ENCODE peak calls at places on chromosomes 2 and 18, in seven cellular contexts. A, S, C, M, X, T and K are unnamed samples.

GRCh38 chr18:28650860-28651259 is 473.9 kb upstream of the CDH2 start:
- DNase-seq in T (no peak), C (no peak), M (no peak), X (no peak), S (peak; percentile 14), A (no peak), K (peak; percentile 16)

GRCh38 chr2:128722469-128722868 is 403.8 kb upstream of the HS6ST1 start:
- DNase-seq in M (no peak), X (no peak), T (no peak), A (no peak), C (no peak), S (peak; percentile 28), K (no peak)

GRCh38 chr2:133504566-133505505 is 63.4 kb downstream of the NCKAP5 start:
- DNase-seq in C (peak; percentile 25), S (peak; percentile 87), M (peak; percentile 54), X (peak; percentile 66), T (no peak), A (no peak), K (peak; percentile 3)

GRCh38 chr2:219282943-219283581 is 3.9 kb downstream of the DNAJB2 start:
- DNase-seq in C (no peak), M (no peak), T (no peak), A (no peak), X (no peak), S (no peak), K (no peak)

GRCh38 chr2:118589726-118590125 is 257.7 kb downstream of the EN1 start:
- DNase-seq in X (no peak), M (no peak), C (no peak), S (no peak), T (no peak), A (no peak), K (no peak)

GRCh38 chr2:9809064-9809356 is 34.3 kb upstream of the TAF1B start:
- DNase-seq in T (no peak), S (peak; percentile 54), M (peak; percentile 48), C (no peak), X (no peak), A (no peak), K (no peak)

GRCh38 chr2:232465061-232465460 is 9.1 kb downstream of the ALPI start:
- DNase-seq in A (no peak), X (no peak), T (no peak), C (no peak), S (no peak), M (no peak), K (no peak)

GRCh38 chr18:60693426-60693825 is 320.9 kb upstream of the MC4R start:
- DNase-seq in A (no peak), S (peak; percentile 97), M (peak; percentile 63), T (no peak), X (peak; percentile 40), C (no peak), K (peak; percentile 34)

GRCh38 chr2:60533114-60534033 is 20.1 kb downstream of the BCL11A start:
- DNase-seq in M (peak; percentile 14), X (no peak), T (no peak), C (no peak), S (peak; percentile 58), A (no peak), K (peak; percentile 40)

GRCh38 chr2:105926960-105927678 is 182.4 kb downstream of the NCK2 start:
- DNase-seq in C (no peak), A (no peak), M (no peak), X (no peak), S (no peak), T (no peak), K (no peak)

GRCh38 chr2:55947759-55948158 is 24.2 kb upstream of the EFEMP1 start:
- DNase-seq in T (no peak), M (no peak), C (no peak), X (no peak), A (no peak), S (no peak), K (peak; percentile 27)

GRCh38 chr18:79924814-79925655 is 26.4 kb downstream of the SLC66A2 start:
- DNase-seq in T (no peak), M (no peak), C (peak; percentile 12), A (no peak), X (no peak), S (no peak), K (no peak)
- TF ChIP-seq CTCF in T (no peak), M (no peak), C (no peak), A (no peak), X (no peak), S (no peak), K (no peak)

GRCh38 chr2:149315461-149315860 is 14.9 kb upstream of the LYPD6 start:
- DNase-seq in X (no peak), A (no peak), S (no peak), C (no peak), M (no peak), T (no peak), K (no peak)
- TF ChIP-seq CTCF in X (no peak), A (no peak), S (no peak), C (no peak), M (no peak), T (no peak), K (no peak)

GRCh38 chr2:199463708-199464613 is 6.2 kb upstream of the SATB2 start:
- DNase-seq in A (no peak), X (no peak), T (peak; percentile 72), C (no peak), M (no peak), S (no peak), K (no peak)

GRCh38 chr2:199462167-199462976 is 4.6 kb upstream of the SATB2 start:
- DNase-seq in X (no peak), C (no peak), T (peak; percentile 56), S (no peak), M (no peak), A (peak; percentile 23), K (no peak)

GRCh38 chr2:199461455-199462166 is 3.9 kb upstream of the SATB2 start:
- DNase-seq in X (no peak), C (no peak), S (no peak), M (no peak), T (no peak), A (no peak), K (no peak)

GRCh38 chr2:199464614-199465352 is 7.0 kb upstream of the SATB2 start:
- DNase-seq in C (no peak), S (no peak), X (no peak), A (no peak), M (no peak), T (peak; percentile 59), K (no peak)

GRCh38 chr2:199463000-199463692 is 5.4 kb upstream of the SATB2 start:
- DNase-seq in M (peak; percentile 57), X (no peak), A (peak; percentile 86), C (no peak), S (no peak), T (peak; percentile 92), K (peak; percentile 70)
- TF ChIP-seq CTCF in M (peak; percentile 48), X (peak; percentile 76), A (peak; percentile 88), C (peak; percentile 78), S (peak; percentile 76), T (peak; percentile 78), K (peak; percentile 87)

GRCh38 chr2:186380805-186381204 is 105.3 kb upstream of the ZC3H15 start:
- DNase-seq in T (no peak), A (no peak), M (no peak), C (no peak), X (no peak), S (no peak), K (no peak)

GRCh38 chr2:186381573-186381972 is 104.5 kb upstream of the ZC3H15 start:
- DNase-seq in M (no peak), S (no peak), X (no peak), T (peak; percentile 22), A (no peak), C (no peak), K (no peak)

GRCh38 chr2:186379052-186379451 is 107.0 kb upstream of the ZC3H15 start:
- DNase-seq in T (no peak), A (no peak), S (peak; percentile 41), M (peak; percentile 52), X (no peak), C (no peak), K (peak; percentile 37)

GRCh38 chr2:186384226-186384625 is 101.8 kb upstream of the ZC3H15 start:
- DNase-seq in M (no peak), A (no peak), S (no peak), X (no peak), T (no peak), C (no peak), K (no peak)

GRCh38 chr2:186382932-186383331 is 103.1 kb upstream of the ZC3H15 start:
- DNase-seq in S (no peak), M (no peak), C (no peak), T (no peak), A (no peak), X (no peak), K (no peak)
- TF ChIP-seq CTCF in S (no peak), M (no peak), C (no peak), T (no peak), A (no peak), X (no peak), K (no peak)

DNA sequence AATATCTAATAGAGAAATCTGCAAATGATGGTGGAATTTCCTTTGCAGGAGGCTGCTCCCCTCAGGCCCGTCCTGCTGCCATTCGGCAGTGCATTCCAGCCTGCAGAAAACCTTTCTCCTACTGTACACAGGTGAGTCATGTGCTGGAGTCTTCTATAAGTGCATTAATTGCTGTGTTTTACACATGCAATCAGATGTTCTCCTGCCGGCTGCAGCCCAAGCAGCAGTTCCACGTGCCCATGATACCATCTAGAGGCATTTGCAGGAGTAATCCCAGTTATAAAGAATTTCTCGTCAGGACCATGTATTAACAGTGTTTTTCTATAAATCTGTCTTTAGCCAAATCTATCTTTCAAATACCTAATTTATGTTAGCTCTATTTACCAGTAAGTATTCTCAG is 304.7 kb upstream of the HNMT start:
- DNase-seq in S (peak; percentile 71), C (no peak), X (peak; percentile 4), A (no peak), T (peak; percentile 56), M (peak; percentile 36), K (peak; percentile 68)
- TF ChIP-seq CTCF in S (peak; percentile 71), C (no peak), X (no peak), A (no peak), T (no peak), M (peak; percentile 28), K (peak; percentile 53)

DNA sequence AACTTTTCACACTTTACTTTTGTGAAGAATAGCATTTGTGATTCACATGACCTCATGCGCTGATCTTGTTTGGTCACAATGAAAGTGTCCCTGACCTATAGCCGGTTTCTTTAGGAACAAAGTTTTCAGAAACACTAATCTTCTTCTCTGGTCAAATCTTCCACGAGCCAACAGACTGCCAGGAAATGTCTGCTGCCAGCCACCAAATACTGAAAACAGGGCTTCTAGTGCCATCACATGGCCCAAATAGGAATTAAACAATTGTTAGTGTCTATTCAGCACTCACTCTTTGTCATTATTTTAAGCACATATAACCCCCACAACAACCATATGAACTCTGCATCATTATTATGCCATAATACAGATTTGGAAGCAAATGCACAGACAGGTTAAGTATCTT is 286.5 kb upstream of the SYT4 start:
- DNase-seq in C (no peak), S (peak; percentile 22), M (peak; percentile 30), T (no peak), A (peak; percentile 32), X (peak; percentile 53), K (peak; percentile 56)
- TF ChIP-seq CTCF in C (no peak), S (peak; percentile 65), M (peak; percentile 64), T (peak; percentile 35), A (peak; percentile 79), X (peak; percentile 60), K (peak; percentile 65)

GRCh38 chr2:33681333-33681732 is 82.2 kb upstream of the FAM98A start:
- DNase-seq in M (no peak), X (no peak), A (no peak), T (no peak), C (no peak), S (no peak), K (no peak)
- TF ChIP-seq CTCF in M (no peak), X (no peak), A (peak; percentile 59), T (peak; percentile 27), C (no peak), S (peak; percentile 24), K (peak; percentile 57)